ENCODE peak calls at places on chromosomes 3 and 15, in eight cellular contexts. X is breast epithelium; W is neuronal stem cell; U is aorta; A is effector memory CD4-positive, alpha-beta T cell; E is cardiac muscle cell; T is tibial artery; Q is body of pancreas. S is an unnamed sample. For H3K9me3, the result is how much of the 10 kb centered on the place peaks cover.

GRCh38 chr15:36882487-36883108 is 217.8 kb downstream of the MEIS2 start:
- DNase-seq in W (peak), U (no peak), A (no peak), Q (no peak), T (no peak), X (no peak), E (peak), S (no peak)

GRCh38 chr3:45607790-45608189 is 13.2 kb downstream of the LIMD1 start:
- DNase-seq in Q (no peak), U (no peak), W (no peak), E (no peak), T (no peak), X (no peak), A (no peak), S (no peak)

GRCh38 chr3:164024786-164025185 is 1053.5 kb downstream of the SI start:
- DNase-seq in X (no peak), A (no peak), Q (no peak), E (no peak), T (no peak), U (no peak), W (no peak), S (no peak)

GRCh38 chr3:105836533-105836932 is 32.3 kb downstream of the CBLB start:
- DNase-seq in A (no peak), T (no peak), Q (no peak), X (no peak), W (no peak), U (no peak), E (no peak), S (no peak)

GRCh38 chr3:134250717-134251220 is at the start of gene RYK:
- DNase-seq in X (peak), E (peak), A (peak), U (peak), Q (peak), T (peak), W (peak), S (peak)

GRCh38 chr15:74373056-74373650 is 5.7 kb upstream of the CYP11A1 start:
- DNase-seq in W (no peak), U (peak), X (no peak), Q (no peak), E (no peak), T (no peak), A (no peak), S (no peak)

GRCh38 chr15:77650285-77650684 is 17.6 kb upstream of the LINGO1 start:
- DNase-seq in Q (no peak), X (no peak), E (peak), A (no peak), T (no peak), W (peak), U (no peak), S (no peak)

GRCh38 chr3:48966367-48966766 is 23.7 kb upstream of the P4HTM start:
- DNase-seq in W (no peak), X (no peak), A (no peak), T (no peak), U (no peak), E (no peak), Q (no peak), S (no peak)

GRCh38 chr3:161567962-161568361 is 71.4 kb downstream of the OTOL1 start:
- DNase-seq in W (no peak), E (no peak), Q (no peak), U (no peak), X (no peak), A (no peak), T (no peak), S (no peak)

GRCh38 chr3:70982700-70983140 is 600.8 kb downstream of the FOXP1 start:
- DNase-seq in T (peak), U (peak), W (no peak), A (no peak), X (peak), E (no peak), Q (peak), S (no peak)

GRCh38 chr3:8319935-8320634 is 181.5 kb upstream of the LMCD1 start:
- DNase-seq in X (no peak), Q (no peak), U (no peak), T (no peak), W (no peak), A (no peak), E (no peak), S (no peak)

GRCh38 chr3:167740961-167741587 is 5.6 kb downstream of the SERPINI1 start:
- DNase-seq in U (no peak), Q (peak), X (no peak), E (peak), A (no peak), T (no peak), W (no peak), S (no peak)

GRCh38 chr3:46666471-46666845 is 27.0 kb downstream of the ALS2CL start:
- DNase-seq in W (no peak), A (no peak), X (no peak), Q (no peak), U (peak), T (no peak), E (no peak), S (no peak)

GRCh38 chr15:74343127-74343796 is 24.2 kb downstream of the CYP11A1 start:
- DNase-seq in A (no peak), E (no peak), W (no peak), U (no peak), Q (no peak), T (no peak), X (no peak), S (no peak)

GRCh38 chr3:80543154-80543553 is 775.4 kb upstream of the ROBO1 start:
- DNase-seq in E (no peak), A (no peak), T (no peak), U (no peak), Q (no peak), X (no peak), W (no peak), S (no peak)

GRCh38 chr3:147619925-147620580 is 210.9 kb downstream of the ZIC1 start:
- DNase-seq in E (no peak), Q (no peak), X (no peak), T (no peak), U (no peak), W (no peak), A (no peak), S (no peak)

GRCh38 chr3:171101982-171102610 is 75.6 kb upstream of the SLC2A2 start:
- DNase-seq in W (no peak), Q (no peak), X (no peak), U (no peak), T (no peak), A (no peak), E (no peak), S (no peak)

GRCh38 chr15:74365619-74366445 is 1.6 kb downstream of the CYP11A1 start:
- DNase-seq in Q (peak), E (peak), U (peak), A (no peak), W (peak), T (peak), X (no peak), S (no peak)

GRCh38 chr3:44513513-44513912 is 36.0 kb upstream of the ZNF445 start:
- DNase-seq in U (no peak), T (no peak), Q (no peak), A (no peak), W (no peak), E (peak), X (no peak), S (no peak)

GRCh38 chr3:146313411-146314111 is 62.7 kb upstream of the PLSCR4 start:
- DNase-seq in X (no peak), T (no peak), U (no peak), W (no peak), Q (peak), A (no peak), E (no peak), S (no peak)

GRCh38 chr3:126858887-126859286 is 124.0 kb upstream of the PLXNA1 start:
- DNase-seq in A (no peak), U (no peak), T (no peak), X (no peak), W (no peak), E (no peak), Q (no peak), S (no peak)

GRCh38 chr3:46105313-46105919 is 78.1 kb upstream of the XCR1 start:
- DNase-seq in E (no peak), W (no peak), T (no peak), X (no peak), A (no peak), Q (no peak), U (no peak), S (no peak)

GRCh38 chr3:181383760-181384159 is 328.0 kb upstream of the SOX2 start:
- DNase-seq in W (no peak), X (no peak), E (no peak), U (no peak), T (no peak), Q (no peak), A (no peak), S (no peak)

DNA sequence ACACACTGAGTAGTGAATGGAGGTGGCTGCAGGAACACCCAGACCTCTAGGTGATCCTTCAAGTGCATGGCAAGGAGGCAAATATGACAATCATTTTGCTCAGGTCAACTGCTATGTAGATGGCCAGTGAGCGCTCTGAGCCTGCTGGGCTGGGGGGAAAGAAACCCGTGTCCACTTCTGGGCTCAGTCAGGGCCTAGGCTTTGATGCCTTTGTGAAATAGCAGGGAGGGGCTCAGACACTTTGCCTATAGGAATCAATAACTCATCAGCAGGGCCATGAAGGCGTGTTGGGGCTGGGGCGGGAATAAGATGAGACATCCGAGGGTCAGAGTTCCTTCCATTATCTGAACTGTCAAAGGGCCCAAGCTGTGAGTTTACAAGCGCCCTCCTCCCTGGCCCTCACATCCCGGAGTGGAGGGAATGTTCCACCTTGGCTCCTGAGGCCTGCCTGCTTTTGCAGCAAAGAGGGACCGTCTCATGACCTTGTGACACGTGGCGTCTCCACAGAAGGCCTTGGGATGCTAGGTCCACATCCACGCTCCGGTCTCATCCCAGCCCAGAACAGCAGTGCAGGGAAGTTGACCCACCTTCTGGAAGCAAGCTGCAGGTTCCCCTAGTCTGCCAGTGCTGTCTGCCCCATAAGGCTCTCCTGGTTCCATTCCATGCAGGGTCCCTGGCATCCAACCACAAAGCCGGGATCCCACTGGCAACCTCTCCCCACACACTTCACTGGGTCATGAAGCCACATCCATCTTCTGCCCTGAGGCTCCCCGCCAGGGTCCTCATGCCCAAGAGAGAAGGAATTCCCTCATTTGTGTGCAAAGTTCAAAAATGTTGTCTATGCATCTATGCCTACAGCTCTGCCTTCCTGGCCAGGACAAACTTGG is 78.4 kb downstream of the CHSY1 start:
- DNase-seq in A (no peak), T (no peak), X (no peak), E (no peak), Q (no peak), W (no peak), U (no peak), S (no peak)
- H3K4me3 ChIP-seq in A (no peak), T (no peak), X (no peak), E (no peak), Q (no peak), W (no peak), U (no peak), S (no peak)

GRCh38 chr15:24146251-24146650 is 459.1 kb upstream of the NDN start:
- DNase-seq in X (no peak), E (no peak), A (no peak), W (no peak), Q (no peak), U (no peak), T (no peak), S (no peak)

DNA sequence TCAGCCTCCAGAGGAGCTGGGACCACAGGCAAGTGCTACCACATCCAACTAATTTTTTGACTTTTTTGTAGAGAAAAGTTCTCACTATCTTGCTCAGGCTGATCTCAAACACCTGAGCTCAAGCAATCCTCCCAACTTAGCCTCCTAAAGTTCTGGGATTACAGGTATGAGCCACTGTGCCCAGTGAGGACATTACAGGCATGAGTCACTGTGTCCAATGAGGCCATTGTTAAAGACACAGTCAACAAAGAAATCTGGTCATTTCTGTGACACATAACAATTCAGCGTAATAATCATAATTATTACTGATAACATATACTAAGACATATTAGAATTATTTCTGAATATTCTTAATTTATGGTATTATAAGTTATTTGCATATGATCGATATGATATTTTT is 463.4 kb upstream of the NDN start:
- DNase-seq in U (no peak), X (no peak), Q (no peak), A (no peak), E (no peak), W (no peak), T (no peak), S (no peak)
- H3K9me3 ChIP-seq in U (under half), X (under half), Q (under half), A (under half), E (under half), W (under half), T (under half), S (under half)

GRCh38 chr3:151209652-151210051 is 6.6 kb upstream of the GPR171 start:
- DNase-seq in Q (no peak), U (no peak), E (no peak), A (no peak), T (no peak), X (no peak), W (no peak), S (peak)

GRCh38 chr3:151214459-151214858 is 11.4 kb upstream of the GPR171 start:
- DNase-seq in T (no peak), A (no peak), X (no peak), Q (no peak), U (no peak), W (no peak), E (no peak), S (no peak)

GRCh38 chr3:151213151-151213550 is 10.1 kb upstream of the GPR171 start:
- DNase-seq in U (no peak), Q (no peak), T (no peak), X (no peak), W (no peak), A (no peak), E (no peak), S (no peak)

GRCh38 chr3:151213881-151214280 is 10.9 kb upstream of the GPR171 start:
- DNase-seq in W (no peak), Q (no peak), X (no peak), A (no peak), U (no peak), T (no peak), E (no peak), S (no peak)

DNA sequence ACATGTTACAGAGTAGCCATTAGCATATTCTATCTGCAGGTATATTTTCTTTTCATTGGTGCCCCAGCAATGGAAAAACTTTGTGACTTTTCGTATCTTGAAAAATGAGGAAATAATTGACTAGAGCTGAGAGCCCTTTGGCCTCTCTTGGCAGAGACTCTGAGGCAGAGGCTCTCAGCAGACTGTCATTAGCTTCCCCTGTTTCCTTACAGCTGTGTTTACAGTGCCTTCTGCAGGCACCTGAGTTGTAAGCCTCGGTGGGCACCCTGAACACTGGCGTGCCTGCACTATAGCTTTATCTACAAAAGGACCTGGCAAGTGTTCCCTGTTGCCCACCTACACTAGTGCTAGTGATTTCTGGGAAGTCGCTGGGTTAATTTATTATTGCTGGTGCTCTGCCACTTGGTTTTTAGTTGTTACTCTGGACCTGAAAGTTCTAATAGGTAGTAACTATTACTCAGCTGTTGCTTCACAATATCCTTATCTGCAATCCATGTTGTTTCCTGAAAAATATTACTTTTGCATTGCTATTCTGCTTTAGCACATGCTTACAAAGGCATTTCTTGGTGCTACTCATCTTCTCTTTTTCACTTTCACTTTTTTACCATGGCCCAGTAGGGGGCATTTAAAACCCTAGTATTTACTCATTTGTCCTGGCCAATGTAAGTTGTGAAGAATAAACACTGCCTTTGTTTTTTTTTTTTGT is 7.8 kb upstream of the GPR171 start:
- DNase-seq in E (no peak), Q (peak), T (no peak), U (no peak), A (no peak), X (no peak), W (no peak), S (no peak)
- H3K4me3 ChIP-seq in E (no peak), Q (no peak), T (no peak), U (no peak), A (no peak), X (no peak), W (no peak), S (no peak)

GRCh38 chr3:13916375-13916774 is 36.5 kb upstream of the WNT7A start:
- DNase-seq in W (no peak), T (no peak), U (no peak), Q (no peak), E (no peak), A (no peak), X (no peak), S (no peak)
- H3K9me3 ChIP-seq in W (under half), T (under half), U (under half), Q (under half), E (under half), A (under half), X (half or more), S (under half)

S was measured in CD4-positive, alpha-beta memory T cell.